ENCODE peak calls at places on chromosomes 2 and 18, in six cellular contexts. W is H1, O is K562, Y is GM12878, B is HepG2, F is GM12892. R is an unnamed sample.

GRCh38 chr2:16218651-16219050 is 278.3 kb downstream of the MYCN start:
- DNase-seq in W (no peak), O (peak), Y (no peak), B (peak), F (no peak), R (no peak)

GRCh38 chr18:74963820-74964446 is 245.0 kb downstream of the PTGR3 start:
- DNase-seq in W (peak), O (peak), Y (no peak), B (peak), F (no peak), R (no peak)

GRCh38 chr2:181203916-181204315 is 223.5 kb downstream of the UBE2E3 start:
- DNase-seq in W (no peak), O (no peak), Y (no peak), B (no peak), F (no peak), R (no peak)

GRCh38 chr2:85954918-85955420 is 66.2 kb upstream of the ST3GAL5 start:
- DNase-seq in W (no peak), O (no peak), Y (no peak), B (peak), F (no peak), R (no peak)

GRCh38 chr2:70748002-70748779 is 19.8 kb downstream of the ADD2 start:
- DNase-seq in W (no peak), O (no peak), Y (no peak), B (peak), F (no peak), R (no peak)

GRCh38 chr2:119426801-119427395 is 4.8 kb upstream of the TMEM37 start:
- DNase-seq in W (no peak), O (no peak), Y (no peak), B (peak), F (no peak), R (no peak)

GRCh38 chr2:193303464-193303863 is 1108.7 kb upstream of the TMEFF2 start:
- DNase-seq in W (no peak), O (no peak), Y (no peak), B (no peak), F (no peak), R (no peak)

GRCh38 chr18:35049111-35050003 is 8.1 kb downstream of the MAPRE2 start:
- DNase-seq in W (no peak), O (no peak), Y (no peak), B (no peak), F (no peak), R (no peak)

GRCh38 chr18:75475228-75475627 is 47.7 kb upstream of the SMIM21 start:
- DNase-seq in W (no peak), O (no peak), Y (no peak), B (no peak), F (no peak), R (no peak)

GRCh38 chr2:40192864-40193669 is 258.8 kb downstream of the SLC8A1 start:
- DNase-seq in W (no peak), O (no peak), Y (no peak), B (no peak), F (no peak), R (no peak)

GRCh38 chr2:188773075-188773474 is 201.1 kb upstream of the COL3A1 start:
- DNase-seq in W (no peak), O (no peak), Y (no peak), B (no peak), F (no peak), R (no peak)

GRCh38 chr2:126863336-126864015 is 35.2 kb upstream of the TEX51 start:
- DNase-seq in W (no peak), O (no peak), Y (peak), B (no peak), F (no peak), R (no peak)

GRCh38 chr2:61353909-61354308 is 117.0 kb downstream of the USP34 start:
- DNase-seq in W (no peak), O (no peak), Y (no peak), B (no peak), F (no peak), R (no peak)

GRCh38 chr2:176130153-176130916 is 830 bp downstream of the HOXD8 start:
- DNase-seq in W (no peak), O (peak), Y (no peak), B (no peak), F (no peak), R (no peak)

GRCh38 chr2:235970204-235971040 is 197.8 kb downstream of the GBX2 start:
- DNase-seq in W (no peak), O (no peak), Y (no peak), B (no peak), F (no peak), R (no peak)

GRCh38 chr2:42819160-42819559 is 26.8 kb upstream of the HAAO start:
- DNase-seq in W (no peak), O (no peak), Y (no peak), B (no peak), F (no peak), R (no peak)

GRCh38 chr18:34729264-34729663 is 19.2 kb downstream of the DTNA start:
- DNase-seq in W (peak), O (no peak), Y (no peak), B (peak), F (no peak), R (no peak)

GRCh38 chr2:179297922-179298321 is 33.3 kb upstream of the SESTD1 start:
- DNase-seq in W (no peak), O (no peak), Y (no peak), B (no peak), F (no peak), R (no peak)

GRCh38 chr2:17643031-17643615 is 102.6 kb downstream of the VSNL1 start:
- DNase-seq in W (no peak), O (peak), Y (no peak), B (peak), F (no peak), R (no peak)

DNA sequence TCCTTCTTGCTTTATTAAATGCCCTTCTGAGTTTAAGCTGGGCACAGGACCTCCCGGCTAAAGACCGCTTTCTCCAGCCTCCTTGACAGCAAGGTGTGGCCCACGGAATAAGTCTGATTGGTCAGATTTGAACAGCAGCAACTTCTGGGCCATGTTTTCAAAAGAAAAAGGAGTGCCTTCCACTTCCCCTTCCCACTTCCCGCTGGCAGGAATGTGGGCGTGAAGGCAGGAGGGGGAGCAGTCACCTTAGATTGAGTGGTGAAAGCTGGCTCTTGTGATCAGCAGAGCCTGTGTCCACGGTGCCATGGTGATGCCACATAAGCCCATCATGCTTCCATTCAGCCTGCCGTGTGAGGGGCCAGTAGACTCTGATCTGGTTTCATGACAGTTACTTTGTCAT is 136.6 kb upstream of the GLI2 start:
- DNase-seq in W (no peak), O (no peak), Y (no peak), B (no peak), F (no peak), R (no peak)
- TF ChIP-seq POLR2A in W (no peak), O (no peak), Y (no peak), B (no peak), F (no peak), R (no peak)

GRCh38 chr2:233976690-233977294 is 59.6 kb downstream of the TRPM8 start:
- DNase-seq in W (no peak), O (peak), Y (peak), B (peak), F (no peak), R (no peak)
- TF ChIP-seq TAF1 in W (no peak), O (no peak), Y (no peak), B (no peak), F (no peak), R (no peak)

GRCh38 chr2:28604284-28604843 is 108.5 kb downstream of the PLB1 start:
- DNase-seq in W (no peak), O (no peak), Y (no peak), B (no peak), F (no peak), R (no peak)

GRCh38 chr2:28608829-28609400 is 113.1 kb downstream of the PLB1 start:
- DNase-seq in W (no peak), O (no peak), Y (no peak), B (no peak), F (no peak), R (no peak)

GRCh38 chr2:28608061-28608828 is 112.4 kb downstream of the PLB1 start:
- DNase-seq in W (no peak), O (no peak), Y (no peak), B (no peak), F (no peak), R (no peak)

GRCh38 chr2:28603821-28604220 is 108.0 kb downstream of the PLB1 start:
- DNase-seq in W (no peak), O (no peak), Y (no peak), B (no peak), F (no peak), R (no peak)

GRCh38 chr2:28606986-28607441 is 111.2 kb downstream of the PLB1 start:
- DNase-seq in W (no peak), O (peak), Y (no peak), B (no peak), F (no peak), R (no peak)
- TF ChIP-seq POLR2AphosphoS5 in W (no peak), O (no peak), Y (no peak), B (no peak), F (no peak), R (no peak)

DNA sequence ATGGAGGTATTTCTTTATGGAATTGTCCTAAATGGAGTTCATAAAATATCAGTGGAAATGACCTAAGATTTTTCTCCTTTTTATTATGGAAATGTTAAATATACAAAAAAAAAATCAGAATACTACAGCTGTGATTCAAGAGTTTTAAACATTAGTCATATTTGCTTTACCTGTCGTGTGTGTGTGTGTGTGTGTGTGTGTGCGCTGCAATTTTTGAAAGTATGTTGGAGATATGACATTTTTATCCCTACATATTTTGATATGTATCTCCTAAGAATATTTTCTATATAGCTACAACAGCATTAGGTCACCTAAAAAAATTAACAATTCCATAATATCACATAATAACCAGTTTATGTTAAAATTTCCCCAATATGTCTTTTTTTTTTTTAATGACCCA is 85.5 kb downstream of the FAM117B start:
- DNase-seq in W (no peak), O (no peak), Y (no peak), B (no peak), F (no peak), R (no peak)
- TF ChIP-seq POLR2A in W (no peak), O (no peak), Y (no peak), B (no peak), F (no peak), R (no peak)

GRCh38 chr2:161625314-161625919 is 1.2 kb downstream of the SLC4A10 start:
- DNase-seq in W (peak), O (no peak), Y (no peak), B (no peak), F (no peak), R (no peak)
- TF ChIP-seq TAF1 in W (peak), O (no peak), Y (no peak), B (no peak), F (no peak), R (no peak)

GRCh38 chr2:168587302-168587701 is 131.2 kb downstream of the CERS6 start:
- DNase-seq in W (no peak), O (no peak), Y (no peak), B (no peak), F (no peak), R (no peak)
- TF ChIP-seq POLR2AphosphoS5 in W (no peak), O (no peak), Y (no peak), B (no peak), F (no peak), R (no peak)

R was measured in GM12891.